ENCODE peak calls at places on chromosomes 4 and X, in four cellular contexts. N, V, B and S are unnamed samples.

GRCh38 chrX:1205681-1206611 is 6.5 kb downstream of the CRLF2 start:
- DNase-seq in N (no peak), V (no peak), B (no peak), S (no peak)

GRCh38 chr4:26372525-26373172 is 51.8 kb downstream of the RBPJ start:
- DNase-seq in V (no peak), B (no peak), N (no peak), S (no peak)

GRCh38 chrX:37984880-37985279 is 21.5 kb upstream of the SYTL5 start:
- DNase-seq in B (no peak), N (no peak), V (no peak), S (no peak)

GRCh38 chr4:186104895-186105720 is 604 bp downstream of the FAM149A start:
- DNase-seq in N (no peak), B (peak), V (no peak), S (no peak)

GRCh38 chr4:176970853-176971252 is 178.1 kb upstream of the VEGFC start:
- DNase-seq in B (no peak), N (no peak), V (no peak), S (no peak)

GRCh38 chr4:8028884-8029568 is 89.4 kb upstream of the AFAP1 start:
- DNase-seq in B (no peak), V (no peak), N (no peak), S (no peak)

GRCh38 chr4:5004496-5004895 is 14.8 kb downstream of the CYTL1 start:
- DNase-seq in B (no peak), N (no peak), V (no peak), S (no peak)

GRCh38 chr4:114267976-114268375 is 288.5 kb upstream of the ARSJ start:
- DNase-seq in V (no peak), N (no peak), B (no peak), S (no peak)

GRCh38 chr4:23333556-23333945 is 556.3 kb downstream of the PPARGC1A start:
- DNase-seq in B (no peak), V (no peak), N (no peak), S (no peak)

GRCh38 chrX:154047266-154047665 is 27.6 kb upstream of the IRAK1 start:
- DNase-seq in N (no peak), B (no peak), V (no peak), S (no peak)

GRCh38 chrX:151631822-151632221 is 63.4 kb upstream of the PRRG3 start:
- DNase-seq in N (no peak), V (no peak), B (no peak), S (no peak)

GRCh38 chr4:155667538-155668511 is 1.2 kb downstream of the GUCY1A1 start:
- DNase-seq in N (peak), V (no peak), B (peak), S (peak)

GRCh38 chrX:45767021-45767491 is 566.4 kb upstream of the DIPK2B start:
- DNase-seq in N (no peak), B (no peak), V (no peak), S (no peak)

GRCh38 chrX:41459714-41460113 is 12.6 kb downstream of the NYX start:
- DNase-seq in B (no peak), V (no peak), N (no peak), S (no peak)